ENCODE peak calls at places on chromosomes 16 and 17, in six cellular contexts. I is AG04450, T is natural killer cell, P is breast epithelium, V is sigmoid colon, S is testis. B is an unnamed sample.
A peak's percentile ranks its signal among the peaks of the same experiment; 100 is the strongest.

GRCh38 chr16:11632455-11632921 is 35.8 kb upstream of the SNN start:
- DNase-seq in I (peak; percentile 85), T (no peak), P (peak; percentile 67), V (peak; percentile 80), S (peak; percentile 82), B (no peak)

GRCh38 chr17:29243792-29244191 is 2.9 kb upstream of the CRYBA1 start:
- DNase-seq in I (no peak), T (no peak), P (no peak), V (no peak), S (peak; percentile 39), B (no peak)

GRCh38 chr17:12618557-12618956 is 47.1 kb upstream of the MYOCD start:
- DNase-seq in I (peak; percentile 79), T (no peak), P (no peak), V (no peak), S (no peak), B (no peak)

GRCh38 chr17:15124746-15125145 is 140.4 kb downstream of the PMP22 start:
- DNase-seq in I (no peak), T (no peak), P (no peak), V (no peak), S (no peak), B (no peak)

GRCh38 chr17:68431661-68432071 is 25.6 kb downstream of the WIPI1 start:
- DNase-seq in I (no peak), T (no peak), P (no peak), V (no peak), S (no peak), B (no peak)

GRCh38 chr17:72804949-72805348 is 287.5 kb downstream of the SLC39A11 start:
- DNase-seq in I (no peak), T (no peak), P (no peak), V (no peak), S (no peak), B (no peak)

GRCh38 chr17:27333410-27333980 is 39.6 kb downstream of the WSB1 start:
- DNase-seq in I (no peak), T (no peak), P (no peak), V (no peak), S (no peak), B (no peak)

GRCh38 chr16:79093554-79093967 is 507.0 kb downstream of the MAF start:
- DNase-seq in I (no peak), T (peak; percentile 46), P (no peak), V (no peak), S (no peak), B (no peak)

GRCh38 chr17:31882571-31882970 is 18.9 kb downstream of the UTP6 start:
- DNase-seq in I (no peak), T (no peak), P (no peak), V (no peak), S (no peak), B (no peak)

GRCh38 chr16:83125999-83126568 is 499.3 kb downstream of the CDH13 start:
- DNase-seq in I (no peak), T (no peak), P (no peak), V (no peak), S (no peak), B (no peak)

GRCh38 chr17:65388911-65389310 is 172.5 kb downstream of the AXIN2 start:
- DNase-seq in I (no peak), T (no peak), P (no peak), V (no peak), S (no peak), B (no peak)

GRCh38 chr16:54867302-54867832 is 63.3 kb upstream of the IRX5 start:
- DNase-seq in I (no peak), T (no peak), P (no peak), V (no peak), S (no peak), B (no peak)

GRCh38 chr16:54856871-54857270 is 73.8 kb upstream of the IRX5 start:
- DNase-seq in I (no peak), T (no peak), P (no peak), V (no peak), S (no peak), B (no peak)

DNA sequence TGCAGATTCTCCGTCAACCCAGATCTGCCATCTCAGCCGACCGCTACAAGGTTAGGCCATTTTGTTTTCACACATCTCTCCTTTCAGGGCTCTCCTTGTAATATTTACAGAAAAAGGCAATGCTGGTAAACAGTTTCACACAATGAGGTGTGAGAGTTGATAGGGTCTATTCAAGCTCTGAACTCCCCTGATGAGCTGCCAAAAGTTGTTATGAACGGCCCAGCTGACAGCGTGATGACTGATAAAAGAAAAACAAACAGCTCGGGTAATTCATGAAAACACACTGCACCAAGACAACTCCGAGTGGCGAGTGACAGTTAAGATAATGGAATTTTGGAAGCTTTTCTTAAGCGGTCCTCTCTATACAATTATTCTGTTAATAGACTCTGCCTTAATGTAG is 68.1 kb upstream of the IRX5 start:
- DNase-seq in I (no peak), T (no peak), P (no peak), V (no peak), S (no peak), B (no peak)
- TF ChIP-seq CTCF in I (no peak), T (no peak), P (no peak), V (no peak), S (no peak), B (no peak)

GRCh38 chr16:30628628-30629342 is 18.6 kb upstream of the ZNF689 start:
- DNase-seq in I (peak; percentile 43), T (peak; percentile 84), P (peak; percentile 68), V (peak; percentile 91), S (peak; percentile 91), B (peak; percentile 84)
- TF ChIP-seq CTCF in I (peak; percentile 94), T (peak; percentile 95), P (peak; percentile 86), V (peak; percentile 88), S (peak; percentile 85), B (peak; percentile 70)

DNA sequence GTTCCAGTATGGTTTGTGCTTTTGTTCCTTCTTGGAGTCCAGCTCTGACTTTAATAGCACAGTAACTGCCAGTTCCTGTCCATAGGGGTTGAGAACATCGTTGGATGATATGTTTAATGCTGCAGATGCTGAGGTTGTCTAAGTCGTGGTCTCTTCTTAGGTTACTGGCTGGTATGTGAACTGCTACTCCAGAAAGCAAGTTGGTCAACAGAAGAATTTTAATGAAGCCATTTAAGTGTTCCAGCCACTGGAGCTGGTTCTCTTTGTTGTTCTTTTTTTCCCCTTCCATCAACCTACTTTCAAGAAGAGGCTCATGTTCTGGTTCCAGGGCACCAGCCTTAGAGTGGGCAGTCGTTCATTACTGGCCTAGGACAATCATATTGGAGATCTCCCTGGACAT is 140.3 kb upstream of the TBX2 start:
- DNase-seq in I (no peak), T (no peak), P (no peak), V (no peak), S (no peak), B (no peak)
- TF ChIP-seq CTCF in I (peak; percentile 28), T (no peak), P (no peak), V (no peak), S (no peak), B (no peak)

DNA sequence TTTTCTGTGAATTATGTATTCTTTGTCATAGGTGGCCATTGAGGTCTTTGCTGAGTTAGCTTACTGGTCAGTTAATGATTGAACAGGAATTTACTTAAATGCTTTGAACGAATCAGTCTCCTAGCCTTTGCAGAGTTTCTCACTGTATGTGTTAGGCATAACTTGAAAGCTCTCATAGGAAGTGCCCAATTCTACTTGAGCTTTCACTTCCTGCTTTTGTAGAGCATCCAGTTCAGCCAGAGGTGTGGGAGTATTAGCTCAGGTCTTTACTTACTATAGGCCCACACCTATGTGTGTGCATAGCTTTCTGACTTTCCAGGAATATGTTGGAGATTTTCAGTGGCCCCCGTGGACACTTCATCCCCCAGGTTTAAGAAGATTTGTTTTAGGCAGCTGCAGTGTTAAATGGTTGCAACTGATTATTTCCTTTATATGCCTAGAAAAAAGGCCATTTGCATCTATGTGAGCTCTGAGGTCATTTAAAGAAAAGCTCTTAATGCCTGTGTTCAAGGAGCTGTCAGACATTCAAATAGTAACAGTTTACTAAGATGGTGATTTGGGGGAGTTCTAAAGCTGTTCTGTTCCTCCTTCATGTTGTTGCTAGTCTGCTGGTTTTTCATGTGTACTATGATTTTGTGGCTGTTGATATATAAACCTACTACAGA is 62.3 kb downstream of the PHKB start:
- DNase-seq in I (no peak), T (no peak), P (no peak), V (no peak), S (no peak), B (no peak)
- TF ChIP-seq CTCF in I (no peak), T (no peak), P (no peak), V (no peak), S (no peak), B (no peak)

GRCh38 chr17:34619687-34620217 is 40.4 kb downstream of the TMEM132E start:
- DNase-seq in I (no peak), T (no peak), P (no peak), V (no peak), S (no peak), B (no peak)

GRCh38 chr17:34614698-34615097 is 35.3 kb downstream of the TMEM132E start:
- DNase-seq in I (no peak), T (no peak), P (no peak), V (no peak), S (no peak), B (no peak)

GRCh38 chr17:34615326-34615725 is 35.9 kb downstream of the TMEM132E start:
- DNase-seq in I (no peak), T (no peak), P (no peak), V (no peak), S (no peak), B (no peak)

GRCh38 chr17:34616148-34616547 is 36.8 kb downstream of the TMEM132E start:
- DNase-seq in I (no peak), T (no peak), P (no peak), V (no peak), S (no peak), B (no peak)

DNA sequence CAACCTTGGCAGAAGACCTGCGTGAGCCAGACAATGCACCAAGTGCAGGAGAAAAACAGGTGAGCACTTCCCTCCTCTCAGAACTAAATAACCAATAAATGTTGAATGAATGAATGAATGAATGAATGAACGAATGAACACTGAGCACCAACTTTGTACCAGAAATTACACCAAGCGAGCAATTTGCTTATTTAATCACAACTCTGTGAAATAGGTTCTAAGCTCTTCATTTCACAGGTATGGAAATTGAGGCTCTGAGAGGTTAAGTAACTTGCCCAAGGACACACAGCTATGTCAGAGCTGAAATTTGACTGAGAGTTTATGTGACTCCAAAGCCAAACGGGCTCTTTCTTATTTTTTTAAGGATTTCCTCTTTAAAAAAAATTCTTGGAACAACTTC is 38.0 kb downstream of the TMEM132E start:
- DNase-seq in I (no peak), T (no peak), P (no peak), V (no peak), S (no peak), B (no peak)
- TF ChIP-seq CTCF in I (no peak), T (no peak), P (no peak), V (no peak), S (no peak), B (no peak)

GRCh38 chr16:12800751-12801308 is 2.9 kb downstream of the CPPED1 start:
- DNase-seq in I (no peak), T (no peak), P (no peak), V (no peak), S (no peak), B (no peak)
- TF ChIP-seq CTCF in I (no peak), T (no peak), P (no peak), V (no peak), S (no peak), B (no peak)

B was measured in activated B cell treated with CpG ODN at 0.5 μM for 24 hours.